ENCODE peak calls at places on chromosomes 2 and 18, in eight cellular contexts. L, I, T, X, G, F, R and Y are unnamed samples.
A peak's percentile ranks its signal among the peaks of the same experiment; 100 is the strongest.

GRCh38 chr2:180352620-180353019 is 345.5 kb upstream of the CWC22 start:
- DNase-seq in F (no peak), L (no peak), R (no peak), I (no peak), X (no peak), T (no peak), G (no peak), Y (no peak)

GRCh38 chr18:22999212-22999611 is 66.1 kb downstream of the RBBP8 start:
- DNase-seq in I (no peak), L (peak; percentile 53), G (no peak), X (no peak), R (no peak), T (no peak), F (no peak), Y (peak; percentile 34)

GRCh38 chr2:79428745-79429144 is 84.1 kb upstream of the CTNNA2 start:
- DNase-seq in G (no peak), X (no peak), L (no peak), T (no peak), I (no peak), R (no peak), F (no peak), Y (no peak)

GRCh38 chr2:227363756-227364155 is 15.3 kb downstream of the TM4SF20 start:
- DNase-seq in G (no peak), L (no peak), T (no peak), I (no peak), R (no peak), X (no peak), F (no peak), Y (no peak)

GRCh38 chr18:66124394-66124793 is 373.6 kb downstream of the CDH7 start:
- DNase-seq in T (no peak), R (no peak), F (no peak), X (no peak), I (no peak), L (no peak), G (no peak), Y (no peak)

GRCh38 chr2:71276311-71277158 is 49.6 kb upstream of the PAIP2B start:
- DNase-seq in X (peak; percentile 17), R (peak; percentile 91), T (peak; percentile 91), G (peak; percentile 83), L (peak; percentile 51), F (peak; percentile 95), I (peak; percentile 94), Y (peak; percentile 96)

GRCh38 chr2:120722603-120723421 is 12.9 kb upstream of the GLI2 start:
- DNase-seq in L (peak; percentile 90), X (no peak), I (no peak), R (no peak), G (peak; percentile 7), T (peak; percentile 14), F (peak; percentile 40), Y (peak; percentile 90)

GRCh38 chr18:42442661-42443060 is 487.6 kb downstream of the PIK3C3 start:
- DNase-seq in X (no peak), G (no peak), I (no peak), F (no peak), L (no peak), T (no peak), R (no peak), Y (no peak)

GRCh38 chr2:134866498-134867099 is 28.2 kb downstream of the ACMSD start:
- DNase-seq in X (no peak), G (no peak), L (peak; percentile 85), R (peak; percentile 66), T (no peak), I (no peak), F (no peak), Y (peak; percentile 82)

GRCh38 chr18:8609711-8610441 is 639 bp downstream of the RAB12 start:
- DNase-seq in R (no peak), L (no peak), F (no peak), T (no peak), I (peak; percentile 48), G (peak; percentile 57), X (no peak), Y (peak; percentile 71)

GRCh38 chr2:199336546-199336945 is 121.2 kb downstream of the SATB2 start:
- DNase-seq in L (no peak), I (no peak), R (no peak), X (no peak), F (no peak), G (no peak), T (no peak), Y (no peak)

GRCh38 chr2:188598551-188598950 is 306.9 kb downstream of the GULP1 start:
- DNase-seq in R (no peak), X (no peak), F (no peak), L (no peak), G (no peak), T (no peak), I (peak; percentile 59), Y (no peak)

GRCh38 chr2:200901459-200902072 is 12.4 kb downstream of the NIF3L1 start:
- DNase-seq in X (peak; percentile 9), G (no peak), F (peak; percentile 81), L (peak; percentile 90), R (peak; percentile 80), I (peak; percentile 60), T (peak; percentile 72), Y (peak; percentile 86)

GRCh38 chr2:31335921-31336570 is 78.5 kb downstream of the XDH start:
- DNase-seq in G (no peak), I (no peak), T (no peak), R (no peak), F (no peak), X (no peak), L (peak; percentile 86), Y (no peak)

GRCh38 chr2:10709290-10709939 is 12.0 kb upstream of the ATP6V1C2 start:
- DNase-seq in L (no peak), R (peak; percentile 44), T (no peak), X (no peak), F (peak; percentile 81), G (no peak), I (peak; percentile 46), Y (no peak)

GRCh38 chr2:37652199-37652640 is 19.2 kb downstream of the CDC42EP3 start:
- DNase-seq in R (peak; percentile 98), X (no peak), G (no peak), T (no peak), I (no peak), L (peak; percentile 97), F (no peak), Y (peak; percentile 94)

GRCh38 chr2:168184896-168185513 is 62.4 kb downstream of the STK39 start:
- DNase-seq in R (peak; percentile 29), X (no peak), T (no peak), G (no peak), I (no peak), L (no peak), F (no peak), Y (no peak)

GRCh38 chr2:179240481-179241451 is 23.9 kb downstream of the SESTD1 start:
- DNase-seq in R (no peak), T (no peak), X (no peak), L (no peak), G (no peak), F (no peak), I (no peak), Y (no peak)

GRCh38 chr2:42164046-42164445 is 5.1 kb upstream of the EML4 start:
- DNase-seq in T (no peak), X (no peak), L (no peak), R (peak; percentile 11), F (no peak), I (no peak), G (no peak), Y (no peak)

GRCh38 chr2:108919571-108920373 is 69.2 kb downstream of the EDAR start:
- DNase-seq in T (peak; percentile 20), I (peak; percentile 36), R (no peak), G (peak; percentile 19), F (no peak), X (no peak), L (no peak), Y (peak; percentile 27)

GRCh38 chr2:174829550-174829949 is 65.3 kb upstream of the CHRNA1 start:
- DNase-seq in T (no peak), F (no peak), L (peak; percentile 26), R (no peak), I (no peak), G (no peak), X (no peak), Y (no peak)

GRCh38 chr18:37721544-37722302 is 156.1 kb upstream of the CELF4 start:
- DNase-seq in T (no peak), G (no peak), I (no peak), L (no peak), X (no peak), F (no peak), R (no peak), Y (no peak)
- H3K27ac ChIP-seq in T (no peak overlapping the region), G (no peak overlapping the region), I (no peak overlapping the region), L (no peak overlapping the region), X (no peak overlapping the region), F (no peak overlapping the region), R (no peak overlapping the region), Y (no peak overlapping the region)

GRCh38 chr2:58635801-58636375 is 394.8 kb upstream of the FANCL start:
- DNase-seq in R (no peak), X (no peak), F (no peak), L (no peak), T (no peak), I (no peak), G (no peak), Y (no peak)

GRCh38 chr2:58634653-58635347 is 393.7 kb upstream of the FANCL start:
- DNase-seq in T (no peak), R (peak; percentile 69), L (no peak), G (no peak), X (no peak), F (no peak), I (no peak), Y (no peak)

GRCh38 chr2:58638256-58638795 is 397.2 kb upstream of the FANCL start:
- DNase-seq in X (no peak), I (no peak), L (no peak), F (no peak), G (no peak), T (no peak), R (peak; percentile 21), Y (peak; percentile 29)

GRCh38 chr2:58629720-58630119 is 388.6 kb upstream of the FANCL start:
- DNase-seq in T (no peak), L (no peak), X (no peak), F (no peak), I (no peak), G (no peak), R (peak; percentile 21), Y (peak; percentile 17)

GRCh38 chr2:58633576-58634365 is 392.6 kb upstream of the FANCL start:
- DNase-seq in T (no peak), X (no peak), L (no peak), F (no peak), G (no peak), I (no peak), R (peak; percentile 70), Y (no peak)
- H3K27me3 ChIP-seq in T (no peaks in the 10 kb centered on the region), X (no peaks in the 10 kb centered on the region), L (no peaks in the 10 kb centered on the region), F (no peaks in the 10 kb centered on the region), G (no peaks in the 10 kb centered on the region), I (no peaks in the 10 kb centered on the region), R (no peaks in the 10 kb centered on the region), Y (no peaks in the 10 kb centered on the region)

GRCh38 chr2:47073217-47073616 is 81.9 kb downstream of the STPG4 start:
- DNase-seq in T (no peak), G (no peak), R (no peak), I (no peak), L (no peak), X (no peak), F (no peak), Y (peak; percentile 57)
- H3K27ac ChIP-seq in T (peak overlapping the region; percentile 85), G (peak overlapping the region; percentile 91), R (no peak overlapping the region), I (peak overlapping the region; percentile 74), L (no peak overlapping the region), X (peak overlapping the region; percentile 89), F (no peak overlapping the region), Y (peak overlapping the region; percentile 98)

DNA sequence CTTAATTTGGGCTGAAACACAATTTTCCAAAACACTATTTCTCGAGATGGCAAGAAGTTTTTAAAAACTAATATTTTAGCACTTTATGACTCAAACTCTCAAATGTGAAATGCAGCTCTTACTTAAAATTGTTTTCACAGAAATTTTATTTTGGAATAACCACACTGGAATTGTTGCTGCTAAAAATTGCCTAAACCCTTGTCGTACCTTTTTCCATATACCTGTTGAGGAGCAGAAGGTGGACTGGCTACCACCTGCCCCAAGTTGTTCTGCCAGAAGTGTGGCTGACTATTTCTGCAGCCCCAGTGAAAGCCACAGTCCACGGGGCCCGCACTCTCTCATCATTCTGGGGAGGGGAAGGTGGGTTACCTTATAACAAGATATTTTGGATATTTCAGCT is 23.4 kb downstream of the TNFRSF11A start:
- DNase-seq in T (no peak), F (no peak), G (no peak), X (no peak), I (no peak), R (no peak), L (no peak), Y (no peak)
- H3K27me3 ChIP-seq in T (no peaks in the 10 kb centered on the region), F (no peaks in the 10 kb centered on the region), G (no peaks in the 10 kb centered on the region), X (no peaks in the 10 kb centered on the region), I (no peaks in the 10 kb centered on the region), R (no peaks in the 10 kb centered on the region), L (peaks cover 52% of the 10 kb centered on the region), Y (peaks cover 47% of the 10 kb centered on the region)